ENCODE peak calls at places on chromosome 18, in nine cellular contexts. N is WERI-Rb-1, X is H9, H is GM23338, W is neuronal stem cell, R is AG04450, Y is fibroblast of mammary gland, U is NCI-H460, Q is smooth muscle cell of the brain vasculature. C is an unnamed sample.

GRCh38 chr18:9757851-9758587 is 49.9 kb downstream of the RAB31 start:
- DNase-seq in H (no peak), R (no peak), W (no peak), Q (no peak), N (no peak), U (no peak), X (no peak), Y (peak; percentile 74), C (no peak)

GRCh38 chr18:13165636-13166423 is 52.7 kb upstream of the LDLRAD4 start:
- DNase-seq in X (peak; percentile 69), Q (no peak), H (peak; percentile 41), N (peak; percentile 76), Y (no peak), W (no peak), R (no peak), U (no peak), C (no peak)

GRCh38 chr18:62329676-62330454 is 4.8 kb downstream of the TNFRSF11A start:
- DNase-seq in N (no peak), W (no peak), Q (no peak), H (peak; percentile 21), Y (peak; percentile 7), X (no peak), U (no peak), R (peak; percentile 10), C (no peak)

GRCh38 chr18:56661414-56662101 is 10.4 kb downstream of the WDR7 start:
- DNase-seq in R (no peak), X (no peak), U (no peak), N (no peak), Y (peak; percentile 14), H (no peak), W (no peak), Q (no peak), C (no peak)

GRCh38 chr18:37450434-37451133 is 115.0 kb downstream of the CELF4 start:
- DNase-seq in H (peak; percentile 89), U (no peak), N (peak; percentile 49), W (peak; percentile 83), X (peak; percentile 78), Y (no peak), R (no peak), Q (no peak), C (no peak)

GRCh38 chr18:9827856-9828793 is 57.6 kb upstream of the TXNDC2 start:
- DNase-seq in N (no peak), R (peak; percentile 95), Y (peak; percentile 100), W (no peak), U (peak; percentile 95), H (no peak), X (no peak), Q (peak; percentile 95), C (no peak)

GRCh38 chr18:21452808-21453511 is 147.5 kb downstream of the ESCO1 start:
- DNase-seq in U (no peak), X (no peak), R (no peak), N (no peak), Q (no peak), Y (no peak), H (no peak), W (no peak), C (no peak)

GRCh38 chr18:49006641-49007136 is 55.9 kb upstream of the SMAD7 start:
- DNase-seq in Q (no peak), H (peak; percentile 30), N (no peak), R (no peak), W (no peak), Y (no peak), X (no peak), U (no peak), C (no peak)

GRCh38 chr18:74947417-74947816 is 261.5 kb downstream of the PTGR3 start:
- DNase-seq in H (peak; percentile 23), U (no peak), Q (no peak), X (no peak), N (no peak), W (no peak), R (no peak), Y (no peak), C (no peak)

GRCh38 chr18:74509856-74510769 is 13.9 kb downstream of the CNDP2 start:
- DNase-seq in W (no peak), X (peak; percentile 12), H (no peak), Y (no peak), R (no peak), U (no peak), Q (no peak), N (no peak), C (no peak)

GRCh38 chr18:45066868-45067267 is 386.2 kb downstream of the SETBP1 start:
- DNase-seq in W (no peak), Q (no peak), X (no peak), H (no peak), U (no peak), N (no peak), R (no peak), Y (no peak), C (no peak)

GRCh38 chr18:32213693-32214092 is 23.9 kb downstream of the MEP1B start:
- DNase-seq in H (no peak), W (no peak), Q (no peak), Y (no peak), N (no peak), X (no peak), R (no peak), U (no peak), C (no peak)

GRCh38 chr18:44839239-44839666 is 158.6 kb downstream of the SETBP1 start:
- DNase-seq in H (peak; percentile 37), R (no peak), W (peak; percentile 18), Y (peak; percentile 61), N (peak; percentile 16), U (peak; percentile 65), Q (no peak), X (peak; percentile 38), C (peak; percentile 53)

GRCh38 chr18:12015697-12016062 is 34.4 kb downstream of the IMPA2 start:
- DNase-seq in Y (peak; percentile 33), Q (no peak), U (no peak), X (no peak), R (peak; percentile 18), W (no peak), N (no peak), H (no peak), C (no peak)

GRCh38 chr18:50594931-50595330 is 35.0 kb downstream of the MAPK4 start:
- DNase-seq in U (peak; percentile 50), Q (no peak), W (no peak), Y (peak; percentile 36), R (no peak), X (no peak), H (no peak), N (no peak), C (no peak)

GRCh38 chr18:61549411-61549810 is 216.2 kb downstream of the CDH20 start:
- DNase-seq in Q (no peak), X (no peak), Y (no peak), U (no peak), N (no peak), R (no peak), W (no peak), H (no peak), C (no peak)

GRCh38 chr18:74633652-74634352 is 36.1 kb downstream of the ZNF407 start:
- DNase-seq in X (no peak), Y (no peak), U (no peak), Q (no peak), N (no peak), W (no peak), R (no peak), H (no peak), C (no peak)

GRCh38 chr18:4284528-4284927 is 170.6 kb downstream of the DLGAP1 start:
- DNase-seq in Q (no peak), Y (no peak), U (no peak), N (no peak), R (no peak), H (no peak), X (no peak), W (no peak), C (no peak)

GRCh38 chr18:48937869-48938750 is 12.7 kb downstream of the SMAD7 start:
- DNase-seq in H (no peak), X (no peak), R (no peak), Y (no peak), U (no peak), Q (no peak), N (no peak), W (no peak), C (no peak)

GRCh38 chr18:43405097-43405496 is 127.8 kb upstream of the SYT4 start:
- DNase-seq in H (no peak), Q (no peak), U (no peak), Y (no peak), N (no peak), R (no peak), W (no peak), X (no peak), C (no peak)

GRCh38 chr18:13558132-13558531 is 168.2 kb downstream of the FAM210A start:
- DNase-seq in Q (no peak), Y (peak; percentile 46), X (peak; percentile 58), R (no peak), N (peak; percentile 52), H (peak; percentile 73), W (peak; percentile 30), U (peak; percentile 9), C (no peak)

GRCh38 chr18:42185486-42185885 is 230.5 kb downstream of the PIK3C3 start:
- DNase-seq in Q (no peak), X (no peak), H (no peak), R (no peak), U (no peak), Y (no peak), N (peak; percentile 54), W (no peak), C (no peak)

GRCh38 chr18:8847900-8848299 is 142.5 kb downstream of the MTCL1 start:
- DNase-seq in Q (no peak), Y (peak; percentile 41), H (no peak), X (no peak), R (no peak), W (no peak), N (no peak), U (no peak), C (no peak)

GRCh38 chr18:48885951-48886400 is 64.8 kb downstream of the SMAD7 start:
- DNase-seq in W (no peak), N (no peak), Q (no peak), X (no peak), R (no peak), U (no peak), H (no peak), Y (no peak), C (no peak)

GRCh38 chr18:49250819-49251388 is 209.5 kb downstream of the DYM start:
- DNase-seq in X (no peak), H (peak; percentile 50), R (no peak), Q (no peak), U (no peak), Y (peak; percentile 49), W (peak; percentile 15), N (peak; percentile 38), C (no peak)

GRCh38 chr18:79941473-79942119 is 9.9 kb downstream of the SLC66A2 start:
- DNase-seq in U (no peak), R (no peak), H (no peak), X (peak; percentile 12), N (peak; percentile 2), W (no peak), Q (no peak), Y (no peak), C (no peak)

GRCh38 chr18:59724116-59724515 is 26.9 kb upstream of the CCBE1 start:
- DNase-seq in W (no peak), U (no peak), N (no peak), H (no peak), R (no peak), Q (no peak), X (no peak), Y (no peak), C (no peak)

C was measured in CD4-positive, alpha-beta T cell.